ENCODE peak calls at places on chromosomes 4 and X, in six cellular contexts. T is breast epithelium, Z is Panc1, D is sigmoid colon, I is esophagus muscularis mucosa, F is suprapubic skin. W is an unnamed sample.

GRCh38 chr4:83212041-83212851 is 72.4 kb downstream of the COQ2 start:
- DNase-seq in Z (no peak), F (no peak), D (no peak), I (no peak), T (no peak), W (peak)

GRCh38 chr4:69689530-69690111 is 36.6 kb upstream of the UGT2A1 start:
- DNase-seq in I (no peak), F (no peak), T (no peak), D (no peak), Z (peak), W (no peak)

GRCh38 chrX:129654652-129655546 is at the start of gene APLN:
- DNase-seq in D (no peak), I (peak), T (no peak), Z (no peak), F (no peak), W (no peak)

GRCh38 chr4:113820164-113820563 is 58.6 kb upstream of the CAMK2D start:
- DNase-seq in T (no peak), F (no peak), Z (no peak), I (no peak), D (no peak), W (no peak)

GRCh38 chrX:100636321-100636991 is at the start of gene TSPAN6:
- DNase-seq in D (peak), I (peak), F (peak), Z (peak), T (peak), W (peak)

GRCh38 chr4:163166041-163166579 is 580 bp downstream of the NAF1 start:
- DNase-seq in Z (no peak), T (peak), I (no peak), D (peak), F (peak), W (peak)

GRCh38 chr4:125313989-125314602 is 659 bp upstream of the FAT4 start:
- DNase-seq in T (no peak), D (no peak), Z (no peak), F (no peak), I (no peak), W (no peak)

GRCh38 chrX:112147206-112147605 is 64.6 kb upstream of the TRPC5 start:
- DNase-seq in Z (peak), T (no peak), I (no peak), F (no peak), D (no peak), W (no peak)

GRCh38 chrX:16603822-16604221 is 46.1 kb upstream of the S100G start:
- DNase-seq in T (no peak), Z (no peak), D (no peak), F (no peak), I (no peak), W (no peak)

GRCh38 chr4:168685136-168685535 is 188.3 kb downstream of the PALLD start:
- DNase-seq in I (no peak), T (no peak), Z (no peak), F (no peak), D (no peak), W (no peak)

GRCh38 chr4:4439782-4440181 is 52.9 kb downstream of the NSG1 start:
- DNase-seq in D (no peak), Z (no peak), F (no peak), T (no peak), I (no peak), W (no peak)

GRCh38 chrX:74450803-74451449 is 29.6 kb downstream of the SLC16A2 start:
- DNase-seq in Z (peak), F (no peak), T (no peak), D (no peak), I (no peak), W (no peak)

GRCh38 chrX:13087322-13088154 is 43.1 kb upstream of the FAM9C start:
- DNase-seq in I (no peak), Z (no peak), T (no peak), D (no peak), F (no peak), W (peak)

GRCh38 chrX:40411350-40412111 is 169.2 kb upstream of the ATP6AP2 start:
- DNase-seq in D (no peak), I (no peak), Z (no peak), T (no peak), F (no peak), W (no peak)

GRCh38 chr4:104615496-104615895 is 120.8 kb upstream of the CXXC4 start:
- DNase-seq in I (no peak), F (no peak), Z (no peak), D (no peak), T (no peak), W (no peak)

GRCh38 chr4:52234539-52235174 is 183.6 kb downstream of the SPATA18 start:
- DNase-seq in F (no peak), I (no peak), Z (peak), D (no peak), T (no peak), W (no peak)

GRCh38 chr4:122783301-122784215 is 43.1 kb upstream of the FGF2 start:
- DNase-seq in Z (peak), I (no peak), T (no peak), D (peak), F (no peak), W (peak)

GRCh38 chr4:87978656-87979055 is 3.1 kb downstream of the SPP1 start:
- DNase-seq in T (no peak), D (no peak), Z (no peak), F (no peak), I (no peak), W (no peak)

GRCh38 chrX:1656379-1656778 is 41.5 kb downstream of the ASMT start:
- DNase-seq in F (no peak), Z (no peak), I (no peak), T (no peak), D (no peak), W (no peak)

GRCh38 chrX:28586891-28587635 is at the start of gene IL1RAPL1:
- DNase-seq in F (no peak), T (no peak), I (no peak), Z (no peak), D (no peak), W (no peak)
- TF ChIP-seq POLR2AphosphoS5 in F (no peak), T (no peak), I (no peak), Z (no peak), D (peak), W (no peak)

DNA sequence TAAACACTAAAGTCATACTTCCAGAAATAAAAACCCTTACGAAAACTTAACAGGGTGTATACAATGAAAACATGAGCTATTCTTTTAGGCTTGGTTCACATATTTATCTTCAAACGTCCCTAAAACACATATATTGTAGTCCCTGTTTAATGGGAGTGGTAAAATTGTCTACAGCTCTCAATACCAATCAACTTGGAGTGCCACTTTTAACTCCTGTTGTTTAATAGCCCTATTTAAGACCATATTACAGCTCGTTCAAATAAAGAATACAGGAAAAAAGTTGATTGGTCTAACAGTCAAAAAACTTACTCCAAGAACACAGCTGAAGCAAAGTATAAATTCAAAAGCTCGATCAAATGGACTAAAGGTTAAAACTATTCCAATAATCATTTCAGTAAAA is 3.9 kb downstream of the UBE2D3 start:
- DNase-seq in D (no peak), I (no peak), Z (no peak), F (no peak), T (no peak), W (no peak)
- H3K4me3 ChIP-seq in D (no peak), I (peak), Z (peak), F (peak), T (peak), W (peak)

DNA sequence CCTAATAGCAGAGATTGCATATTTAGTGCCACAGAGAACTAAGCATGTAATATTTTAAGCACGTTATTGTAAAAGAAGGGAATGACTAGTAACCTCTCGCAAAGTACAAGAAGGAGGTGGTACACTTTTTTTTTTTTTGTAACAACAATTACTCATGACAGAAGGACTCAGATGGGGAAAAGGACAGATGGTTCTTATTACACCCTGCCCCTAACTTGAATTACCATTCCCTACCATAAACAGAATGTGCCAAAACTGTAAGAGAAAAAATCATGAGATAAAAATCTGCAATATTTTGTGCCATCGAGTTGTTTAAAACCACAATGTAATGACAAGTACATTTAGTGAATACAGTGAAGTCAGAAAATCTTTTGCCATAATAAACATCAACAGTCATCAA is 33.0 kb upstream of the RAPGEF2 start:
- DNase-seq in I (no peak), D (no peak), F (no peak), T (no peak), Z (no peak), W (no peak)
- TF ChIP-seq POLR2AphosphoS5 in I (no peak), D (no peak), F (no peak), T (no peak), Z (no peak), W (no peak)

DNA sequence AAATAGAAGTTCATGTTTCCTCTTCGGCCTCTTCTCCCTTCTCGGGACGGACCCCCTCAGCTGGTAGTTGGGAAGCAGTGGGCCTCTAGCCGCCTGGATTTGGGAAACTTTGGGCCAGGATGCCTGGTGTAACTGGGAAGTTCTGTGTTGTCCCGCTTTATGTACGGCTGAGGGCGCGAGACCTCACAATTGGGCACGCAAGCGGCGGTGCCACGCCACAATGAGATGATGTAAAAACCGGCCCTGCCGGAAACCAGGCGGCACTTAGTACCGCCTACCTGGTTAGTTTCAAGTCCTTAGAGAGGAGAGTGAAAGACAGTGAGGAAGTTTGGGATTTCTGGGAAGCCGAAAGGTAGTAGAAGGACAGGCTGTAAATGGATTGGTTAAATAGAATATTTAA is at the start of gene CT83:
- DNase-seq in I (no peak), Z (no peak), T (no peak), D (no peak), F (no peak), W (no peak)
- H3K4me3 ChIP-seq in I (no peak), Z (no peak), T (no peak), D (no peak), F (no peak), W (no peak)

DNA sequence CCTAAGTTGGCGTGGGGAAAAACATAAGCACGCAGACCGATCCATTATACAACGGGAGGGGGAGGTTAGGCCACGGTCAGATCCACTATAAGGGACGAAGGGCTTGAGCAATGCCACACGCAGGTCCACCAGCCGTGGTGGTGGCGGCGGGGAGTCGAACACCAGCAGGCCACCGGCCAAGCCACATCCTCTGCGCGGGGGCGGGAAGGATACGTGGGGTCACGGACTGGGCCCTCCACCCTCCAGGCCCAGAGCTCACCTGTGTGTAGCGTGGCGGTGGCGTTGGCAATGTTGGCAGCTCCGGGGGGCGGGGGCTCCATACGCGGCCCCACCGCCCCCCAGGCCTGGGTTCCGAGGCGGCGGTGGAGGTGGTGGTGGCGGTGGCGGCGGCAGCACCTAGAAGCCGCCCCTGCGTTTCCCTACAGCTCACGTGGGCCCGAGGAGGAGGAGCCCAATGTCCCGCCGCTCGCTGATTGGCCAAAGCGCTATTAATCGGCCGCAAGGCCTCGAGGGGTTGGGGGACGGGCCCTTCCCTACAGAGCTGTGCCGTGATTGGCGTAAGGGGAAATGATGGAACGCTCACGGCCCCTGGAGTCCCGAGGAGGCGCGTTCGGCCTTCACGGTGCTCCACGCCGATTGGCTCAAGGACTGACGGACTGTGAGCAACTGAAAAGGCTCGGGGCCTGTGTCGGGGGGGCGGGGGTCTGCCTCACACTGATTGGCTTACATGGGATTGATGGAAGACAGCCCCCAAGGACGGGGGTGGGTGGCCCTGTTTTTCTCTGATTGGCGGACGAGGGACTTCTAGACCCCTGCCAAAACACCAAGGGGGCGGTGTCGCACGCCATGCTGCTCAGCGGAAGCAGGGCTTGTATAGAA is at the start of gene ELK1:
- DNase-seq in F (peak), D (peak), I (peak), T (peak), Z (peak), W (peak)
- TF ChIP-seq POLR2AphosphoS5 in F (no peak), D (peak), I (peak), T (no peak), Z (peak), W (peak)

DNA sequence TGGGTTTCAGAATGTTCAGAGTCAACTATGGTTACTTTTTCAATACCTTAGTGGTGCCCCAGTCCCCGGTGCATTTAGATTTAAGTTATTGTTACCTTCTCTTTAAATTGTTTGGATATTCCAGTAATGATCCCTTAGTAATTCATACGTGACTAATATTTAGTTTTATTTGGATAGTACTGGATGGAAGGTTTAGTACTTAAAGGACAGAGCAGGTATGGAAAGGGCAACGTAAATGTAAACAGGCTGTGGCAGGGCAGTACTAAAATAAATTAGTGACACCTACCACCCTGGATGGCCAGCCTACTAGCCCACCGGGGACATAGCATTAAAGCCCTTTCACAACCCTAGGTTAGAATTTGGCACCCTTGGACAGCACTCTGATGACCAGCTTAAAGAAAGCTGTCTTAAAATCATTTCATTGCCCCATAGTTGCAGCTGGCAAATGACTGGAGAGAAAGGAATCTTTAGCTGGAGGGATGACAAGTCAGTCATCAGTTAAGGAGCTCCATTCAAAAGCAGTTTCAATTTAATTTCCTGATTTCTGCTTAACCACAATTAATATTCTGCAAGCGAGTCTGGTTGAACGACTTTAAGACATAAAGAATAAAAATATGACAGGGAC is 16.4 kb downstream of the PLP1 start:
- DNase-seq in F (no peak), I (no peak), Z (no peak), T (no peak), D (no peak), W (no peak)
- H3K4me3 ChIP-seq in F (no peak), I (no peak), Z (no peak), T (peak), D (no peak), W (no peak)

DNA sequence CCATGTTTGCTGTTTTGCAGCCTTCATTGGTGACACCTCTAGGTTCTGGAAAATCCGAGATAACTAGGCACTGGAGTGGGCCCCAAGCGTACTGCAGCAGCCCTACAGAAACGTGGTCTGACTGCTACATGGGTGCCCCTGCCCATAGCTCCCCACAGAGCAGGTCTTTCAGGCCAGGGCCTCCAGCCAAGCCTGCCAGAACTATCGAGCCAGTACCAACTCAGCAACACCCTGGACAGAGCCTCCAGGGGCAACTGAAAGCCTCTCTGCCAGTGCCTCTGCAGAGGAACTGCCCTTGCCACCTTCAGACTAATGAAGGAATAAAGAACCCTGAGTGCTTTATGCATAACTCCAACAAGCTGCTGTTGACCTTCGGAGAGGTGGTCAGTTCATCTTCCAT is 111.1 kb upstream of the PPP3CA start:
- DNase-seq in D (no peak), F (no peak), Z (no peak), I (no peak), T (no peak), W (no peak)
- TF ChIP-seq POLR2AphosphoS5 in D (no peak), F (no peak), Z (no peak), I (no peak), T (no peak), W (no peak)

DNA sequence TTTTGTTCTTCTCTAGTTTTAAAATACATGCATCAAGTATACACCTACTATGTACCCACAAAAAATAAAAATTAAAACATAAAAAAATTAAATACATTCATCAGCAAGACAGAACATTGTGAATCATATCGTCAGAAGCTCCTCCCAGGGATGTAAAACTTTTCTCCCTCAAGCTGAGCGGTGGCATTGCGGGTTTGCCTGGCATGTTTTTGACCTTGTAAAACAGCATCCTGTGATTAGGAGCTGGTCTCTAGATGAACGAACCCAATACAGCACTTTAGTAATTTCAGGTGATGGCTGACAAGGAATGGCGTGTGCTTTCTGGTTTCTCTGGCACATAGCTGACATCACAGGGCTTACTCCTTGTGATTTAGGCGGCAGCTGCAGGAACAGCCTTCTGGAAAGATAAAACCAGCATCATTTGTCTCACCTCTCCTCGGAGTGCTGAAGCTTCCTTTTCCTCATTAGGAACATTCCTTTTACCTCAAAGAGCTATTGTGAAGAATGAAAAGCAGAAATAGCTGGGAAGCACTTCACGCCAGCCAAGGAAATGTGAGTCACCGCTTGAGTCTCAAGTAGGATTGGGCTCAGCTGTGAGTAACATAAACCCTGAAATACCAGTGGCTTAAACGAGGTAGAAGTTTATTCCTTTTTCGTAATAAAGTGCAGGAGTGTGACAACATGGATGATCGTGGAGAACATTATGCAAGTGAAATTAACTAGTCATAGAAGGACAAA is 44.3 kb downstream of the NYX start:
- DNase-seq in T (no peak), F (no peak), D (peak), I (no peak), Z (peak), W (no peak)
- H3K4me3 ChIP-seq in T (no peak), F (no peak), D (no peak), I (no peak), Z (peak), W (no peak)

W was measured in transverse colon.